ENCODE peak calls at places on chromosome 15, in seven cellular contexts. H is H4, L is A549, J is transverse colon, U is T-helper 2 cell, P is SHP77, F is NCI-H1092 treated with DMSO at 0.1 percent for 48 hours. Y is an unnamed sample.
A peak's percentile ranks its signal among the peaks of the same experiment; 100 is the strongest.

GRCh38 chr15:60469893-60470641 is 8.9 kb downstream of the ICE2 start:
- DNase-seq in P (no peak), F (no peak), H (no peak), L (peak; percentile 74), J (no peak), U (no peak), Y (no peak)

GRCh38 chr15:84798436-84798946 is 18.7 kb upstream of the ALPK3 start:
- DNase-seq in L (no peak), J (no peak), F (no peak), H (no peak), P (no peak), U (no peak), Y (no peak)

GRCh38 chr15:93478922-93479321 is 389.9 kb upstream of the RGMA start:
- DNase-seq in P (no peak), U (no peak), F (no peak), H (no peak), J (no peak), L (no peak), Y (no peak)

GRCh38 chr15:101092186-101092866 is 159.5 kb downstream of the CHSY1 start:
- DNase-seq in H (no peak), P (no peak), L (no peak), F (no peak), J (no peak), U (no peak), Y (no peak)

GRCh38 chr15:43249699-43250203 is 17.0 kb downstream of the TGM5 start:
- DNase-seq in F (no peak), J (no peak), P (no peak), L (no peak), U (no peak), H (peak; percentile 78), Y (no peak)

GRCh38 chr15:45320581-45320980 is 57.8 kb downstream of the GATM start:
- DNase-seq in U (no peak), H (no peak), L (no peak), F (no peak), J (no peak), P (no peak), Y (no peak)

GRCh38 chr15:97993310-97993738 is 32.8 kb downstream of the ARRDC4 start:
- DNase-seq in J (no peak), L (no peak), U (no peak), F (no peak), P (no peak), H (peak; percentile 12), Y (no peak)

GRCh38 chr15:30984542-30984941 is 6.9 kb downstream of the MTMR10 start:
- DNase-seq in U (no peak), H (no peak), F (no peak), P (no peak), L (no peak), J (no peak), Y (no peak)

GRCh38 chr15:51982770-51983103 is 11.2 kb upstream of the LEO1 start:
- DNase-seq in L (peak; percentile 41), U (no peak), H (no peak), P (no peak), F (no peak), J (no peak), Y (no peak)

GRCh38 chr15:48557335-48557734 is 88.2 kb downstream of the FBN1 start:
- DNase-seq in L (no peak), P (no peak), U (no peak), H (no peak), J (no peak), F (no peak), Y (no peak)